ENCODE peak calls at places on chromosomes 1 and 21, in four cellular contexts. One of them, this sample, is unnamed.

GRCh38 chr1:38784452-38785284 is 74.9 kb downstream of the RRAGC start:
- DNase-seq in HCT116: no peak
- DNase-seq in GM12892: no peak
- DNase-seq in body of pancreas: no peak
- DNase-seq in this sample: no peak

GRCh38 chr1:203607169-203607873 is 19.3 kb upstream of the ATP2B4 start:
- DNase-seq in GM12892: no peak
- DNase-seq in body of pancreas: peak; percentile 56
- DNase-seq in HCT116: no peak
- DNase-seq in this sample: no peak

GRCh38 chr1:97814121-97814520 is 106.7 kb downstream of the DPYD start:
- DNase-seq in GM12892: no peak
- DNase-seq in body of pancreas: no peak
- DNase-seq in HCT116: no peak
- DNase-seq in this sample: no peak

GRCh38 chr1:242784074-242784473 is 259.6 kb upstream of the PLD5 start:
- DNase-seq in body of pancreas: no peak
- DNase-seq in HCT116: no peak
- DNase-seq in GM12892: no peak
- DNase-seq in this sample: no peak

GRCh38 chr1:240136402-240136801 is 44.7 kb downstream of the FMN2 start:
- DNase-seq in GM12892: no peak
- DNase-seq in HCT116: no peak
- DNase-seq in body of pancreas: no peak
- DNase-seq in this sample: no peak

GRCh38 chr21:41827951-41828883 is 50.9 kb downstream of the PRDM15 start:
- DNase-seq in HCT116: no peak
- DNase-seq in GM12892: no peak
- DNase-seq in body of pancreas: no peak
- DNase-seq in this sample: no peak

GRCh38 chr1:100860397-100860991 is 34.1 kb downstream of the EXTL2 start:
- DNase-seq in GM12892: no peak
- DNase-seq in body of pancreas: no peak
- DNase-seq in HCT116: no peak
- DNase-seq in this sample: no peak

GRCh38 chr21:41149199-41149598 is 18.8 kb upstream of the BACE2 start:
- DNase-seq in HCT116: no peak
- DNase-seq in GM12892: no peak
- DNase-seq in body of pancreas: no peak
- DNase-seq in this sample: no peak

GRCh38 chr1:204960306-204960984 is 82.6 kb upstream of the CNTN2 start:
- DNase-seq in HCT116: no peak
- DNase-seq in body of pancreas: no peak
- DNase-seq in GM12892: no peak
- DNase-seq in this sample: no peak

GRCh38 chr1:205703072-205703471 is 22.8 kb upstream of the SLC45A3 start:
- DNase-seq in body of pancreas: no peak
- DNase-seq in HCT116: no peak
- DNase-seq in GM12892: no peak
- DNase-seq in this sample: no peak

GRCh38 chr1:51566260-51566659 is 47.2 kb upstream of the EPS15 start:
- DNase-seq in body of pancreas: no peak
- DNase-seq in HCT116: no peak
- DNase-seq in GM12892: no peak
- DNase-seq in this sample: no peak

GRCh38 chr21:38769253-38769780 is 36.4 kb upstream of the ETS2 start:
- DNase-seq in body of pancreas: no peak
- DNase-seq in GM12892: no peak
- DNase-seq in HCT116: no peak
- DNase-seq in this sample: no peak

GRCh38 chr1:26597629-26598039 is 68.1 kb downstream of the RPS6KA1 start:
- DNase-seq in HCT116: peak; percentile 68
- DNase-seq in GM12892: no peak
- DNase-seq in body of pancreas: no peak
- DNase-seq in this sample: no peak

GRCh38 chr1:32724678-32725594 is 22.4 kb upstream of the SYNC start:
- DNase-seq in GM12892: no peak
- DNase-seq in body of pancreas: no peak
- DNase-seq in HCT116: peak; percentile 66
- DNase-seq in this sample: no peak

GRCh38 chr1:88984553-88984945 is 7.9 kb downstream of the KYAT3 start:
- DNase-seq in HCT116: no peak
- DNase-seq in body of pancreas: no peak
- DNase-seq in GM12892: no peak
- DNase-seq in this sample: no peak

GRCh38 chr1:201511925-201512539 is 5.1 kb upstream of the CSRP1 start:
- DNase-seq in body of pancreas: peak; percentile 62
- DNase-seq in GM12892: peak; percentile 40
- DNase-seq in HCT116: no peak
- DNase-seq in this sample: peak; percentile 62

GRCh38 chr1:225815526-225816178 is 5.7 kb downstream of the EPHX1 start:
- DNase-seq in GM12892: no peak
- DNase-seq in HCT116: no peak
- DNase-seq in body of pancreas: no peak
- DNase-seq in this sample: no peak

GRCh38 chr1:226677121-226678020 is 61.7 kb downstream of the ITPKB start:
- DNase-seq in HCT116: no peak
- DNase-seq in body of pancreas: peak; percentile 61
- DNase-seq in GM12892: no peak
- DNase-seq in this sample: peak; percentile 91

GRCh38 chr1:173175514-173176146 is 31.5 kb downstream of the TNFSF4 start:
- DNase-seq in body of pancreas: no peak
- DNase-seq in HCT116: no peak
- DNase-seq in GM12892: no peak
- DNase-seq in this sample: no peak

GRCh38 chr1:229087339-229087738 is 183.6 kb upstream of the RAB4A start:
- DNase-seq in HCT116: no peak
- DNase-seq in GM12892: no peak
- DNase-seq in body of pancreas: no peak
- DNase-seq in this sample: no peak

GRCh38 chr1:76090284-76091180 is 16.0 kb downstream of the ST6GALNAC3 start:
- DNase-seq in HCT116: no peak
- DNase-seq in GM12892: no peak
- DNase-seq in body of pancreas: no peak
- DNase-seq in this sample: no peak

GRCh38 chr1:206116191-206116872 is 856 bp downstream of the AVPR1B start:
- DNase-seq in HCT116: no peak
- DNase-seq in body of pancreas: no peak
- DNase-seq in GM12892: no peak
- DNase-seq in this sample: no peak

GRCh38 chr1:32701421-32701911 is 1.1 kb downstream of the SYNC start:
- DNase-seq in body of pancreas: no peak
- DNase-seq in HCT116: no peak
- DNase-seq in GM12892: no peak
- DNase-seq in this sample: no peak

GRCh38 chr1:209641216-209642181 is 10.7 kb downstream of the LAMB3 start:
- DNase-seq in body of pancreas: peak; percentile 70
- DNase-seq in HCT116: no peak
- DNase-seq in GM12892: no peak
- DNase-seq in this sample: no peak

GRCh38 chr21:27400045-27400444 is 433.2 kb upstream of the ADAMTS5 start:
- DNase-seq in HCT116: no peak
- DNase-seq in GM12892: no peak
- DNase-seq in body of pancreas: no peak
- DNase-seq in this sample: no peak
- TF ChIP-seq POLR2A in HCT116: no peak
- TF ChIP-seq POLR2A in GM12892: no peak
- TF ChIP-seq POLR2A in body of pancreas: no peak
- TF ChIP-seq POLR2A in this sample: no peak

GRCh38 chr1:156893048-156893953 is at the start of gene PEAR1:
- DNase-seq in body of pancreas: no peak
- DNase-seq in HCT116: no peak
- DNase-seq in GM12892: no peak
- DNase-seq in this sample: no peak
- TF ChIP-seq POLR2A in body of pancreas: no peak
- TF ChIP-seq POLR2A in HCT116: no peak
- TF ChIP-seq POLR2A in GM12892: no peak
- TF ChIP-seq POLR2A in this sample: no peak

DNA sequence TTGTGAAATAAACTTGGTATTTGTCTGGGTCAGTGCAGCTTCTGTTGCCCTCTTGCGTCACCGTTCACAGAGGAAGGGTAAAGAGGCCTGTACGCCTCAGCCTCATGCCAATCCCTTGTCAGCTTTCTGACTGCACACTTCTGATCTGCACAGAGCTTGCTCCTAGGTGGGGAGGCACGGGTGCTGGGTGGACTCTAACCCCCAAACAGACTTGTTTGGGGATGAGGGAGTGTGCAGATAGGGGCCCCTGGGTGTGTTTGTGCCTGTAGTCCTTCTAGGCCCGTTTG is 803 bp upstream of the B4GALT2 start:
- DNase-seq in body of pancreas: no peak
- DNase-seq in GM12892: no peak
- DNase-seq in HCT116: no peak
- DNase-seq in this sample: no peak
- TF ChIP-seq POLR2A in body of pancreas: no peak
- TF ChIP-seq POLR2A in GM12892: no peak
- TF ChIP-seq POLR2A in HCT116: no peak
- TF ChIP-seq POLR2A in this sample: no peak

GRCh38 chr1:114588196-114588689 is 6.8 kb upstream of the BCAS2 start:
- DNase-seq in body of pancreas: no peak
- DNase-seq in GM12892: no peak
- DNase-seq in HCT116: no peak
- DNase-seq in this sample: no peak
- TF ChIP-seq POLR2A in body of pancreas: no peak
- TF ChIP-seq POLR2A in GM12892: no peak
- TF ChIP-seq POLR2A in HCT116: no peak
- TF ChIP-seq POLR2A in this sample: no peak

GRCh38 chr1:151501474-151501873 is 9.7 kb upstream of the CGN start:
- DNase-seq in GM12892: no peak
- DNase-seq in HCT116: no peak
- DNase-seq in body of pancreas: peak; percentile 71
- DNase-seq in this sample: no peak

GRCh38 chr1:151502859-151503509 is 8.2 kb upstream of the CGN start:
- DNase-seq in HCT116: no peak
- DNase-seq in body of pancreas: no peak
- DNase-seq in GM12892: no peak
- DNase-seq in this sample: no peak

GRCh38 chr1:151499930-151500329 is 11.3 kb upstream of the CGN start:
- DNase-seq in HCT116: no peak
- DNase-seq in GM12892: no peak
- DNase-seq in body of pancreas: no peak
- DNase-seq in this sample: no peak

GRCh38 chr1:151502035-151502728 is 9.0 kb upstream of the CGN start:
- DNase-seq in body of pancreas: no peak
- DNase-seq in GM12892: no peak
- DNase-seq in HCT116: no peak
- DNase-seq in this sample: no peak

DNA sequence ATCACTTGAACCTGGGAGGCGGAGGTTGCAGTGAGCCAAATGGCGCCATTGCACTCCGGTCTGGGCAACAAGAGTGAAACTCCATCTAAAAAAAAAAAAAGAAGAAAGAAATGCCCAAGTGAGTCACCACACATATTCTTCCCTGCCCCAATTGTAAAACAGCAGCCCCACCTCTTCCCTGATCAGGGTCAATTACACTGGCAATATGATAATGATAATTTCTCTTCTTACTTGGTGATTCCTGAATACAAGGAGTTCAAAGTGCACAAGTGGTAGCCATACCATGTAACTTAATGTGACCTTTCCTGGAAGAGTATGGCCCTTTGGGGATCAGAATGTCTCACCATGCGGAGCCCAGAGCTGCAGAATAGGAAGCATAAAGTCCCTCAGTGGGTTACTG is 11.8 kb upstream of the CGN start:
- DNase-seq in body of pancreas: no peak
- DNase-seq in GM12892: no peak
- DNase-seq in HCT116: no peak
- DNase-seq in this sample: no peak
- TF ChIP-seq POLR2A in body of pancreas: no peak
- TF ChIP-seq POLR2A in GM12892: no peak
- TF ChIP-seq POLR2A in HCT116: no peak
- TF ChIP-seq POLR2A in this sample: no peak

GRCh38 chr1:7962011-7962335 is 462 bp downstream of the PARK7 start:
- DNase-seq in HCT116: no peak
- DNase-seq in GM12892: no peak
- DNase-seq in body of pancreas: no peak
- DNase-seq in this sample: no peak
- TF ChIP-seq POLR2A in HCT116: no peak
- TF ChIP-seq POLR2A in GM12892: no peak
- TF ChIP-seq POLR2A in body of pancreas: no peak
- TF ChIP-seq POLR2A in this sample: no peak

This sample was measured in breast epithelium.